ENCODE peak calls at places on chromosomes 16 and 17, in eight cellular contexts. A, U, G, P, J, T, V and D are unnamed samples.

GRCh38 chr17:8146381-8147140 is 5.6 kb downstream of the PER1 start:
- DNase-seq in T (no peak), U (no peak), A (no peak), J (no peak), V (no peak), P (no peak), G (no peak), D (no peak)

GRCh38 chr16:20867585-20867984 is 32.6 kb downstream of the DCUN1D3 start:
- DNase-seq in P (no peak), V (no peak), G (no peak), T (no peak), U (no peak), A (no peak), J (no peak), D (no peak)

GRCh38 chr17:73600103-73600871 is 44.0 kb downstream of the SDK2 start:
- DNase-seq in U (no peak), V (peak), G (no peak), P (no peak), T (no peak), J (no peak), A (no peak), D (no peak)

GRCh38 chr16:19153876-19154275 is 14.2 kb upstream of the SYT17 start:
- DNase-seq in V (no peak), A (no peak), G (no peak), P (no peak), T (no peak), J (no peak), U (no peak), D (no peak)

GRCh38 chr17:81712468-81713003 is 452 bp downstream of the SLC25A10 start:
- DNase-seq in A (no peak), G (no peak), V (no peak), J (no peak), U (no peak), T (no peak), P (peak), D (no peak)

GRCh38 chr17:68775338-68775737 is 174.2 kb upstream of the FAM20A start:
- DNase-seq in V (no peak), U (no peak), G (no peak), A (no peak), T (no peak), P (no peak), J (no peak), D (no peak)

GRCh38 chr16:54284931-54285413 is 1.6 kb downstream of the IRX3 start:
- DNase-seq in U (no peak), G (no peak), T (no peak), V (no peak), P (no peak), A (no peak), J (no peak), D (no peak)

GRCh38 chr17:73232587-73233373 is 28.9 kb downstream of the CPSF4L start:
- DNase-seq in T (no peak), J (no peak), V (no peak), P (peak), U (no peak), A (no peak), G (no peak), D (no peak)

GRCh38 chr17:78252111-78252634 is 20.7 kb downstream of the TMEM235 start:
- DNase-seq in U (no peak), A (peak), T (no peak), J (no peak), G (no peak), V (no peak), P (peak), D (no peak)

GRCh38 chr16:70250748-70251650 is 741 bp downstream of the EXOSC6 start:
- DNase-seq in P (peak), V (no peak), U (peak), G (peak), T (no peak), A (peak), J (no peak), D (no peak)

GRCh38 chr17:43851744-43852143 is 4.8 kb downstream of the CD300LG start:
- DNase-seq in G (no peak), U (no peak), J (no peak), A (no peak), P (no peak), V (no peak), T (no peak), D (no peak)

GRCh38 chr17:81801327-81801726 is 2.6 kb upstream of the GCGR start:
- DNase-seq in P (no peak), G (no peak), J (no peak), U (no peak), A (no peak), T (no peak), V (no peak), D (no peak)

GRCh38 chr16:72256398-72257048 is 84.6 kb upstream of the PMFBP1 start:
- DNase-seq in A (no peak), T (no peak), G (no peak), U (no peak), V (peak), P (no peak), J (no peak), D (no peak)

GRCh38 chr16:50213939-50214519 is 52.3 kb upstream of the ADCY7 start:
- DNase-seq in T (no peak), G (peak), U (no peak), P (no peak), A (no peak), V (no peak), J (peak), D (no peak)

GRCh38 chr17:45104907-45105624 is 27.2 kb downstream of the PLCD3 start:
- DNase-seq in G (no peak), U (no peak), A (no peak), T (no peak), V (no peak), J (no peak), P (no peak), D (no peak)

GRCh38 chr16:22141746-22142145 is 20.6 kb upstream of the SDR42E2 start:
- DNase-seq in P (no peak), T (no peak), A (no peak), V (no peak), G (no peak), U (no peak), J (no peak), D (no peak)

GRCh38 chr16:19874816-19875546 is 9.7 kb downstream of the GPRC5B start:
- DNase-seq in P (no peak), J (no peak), T (no peak), V (no peak), U (no peak), A (no peak), G (no peak), D (no peak)

GRCh38 chr16:78605548-78606097 is 506.2 kb downstream of the WWOX start:
- DNase-seq in P (no peak), T (no peak), U (no peak), V (no peak), G (no peak), J (no peak), A (no peak), D (no peak)

GRCh38 chr17:36072431-36073121 is 8.5 kb downstream of the CCL18 start:
- DNase-seq in J (peak), U (peak), T (no peak), V (no peak), G (no peak), P (peak), A (peak), D (peak)

GRCh38 chr17:66930933-66931332 is 33.6 kb upstream of the CACNG4 start:
- DNase-seq in U (no peak), T (no peak), A (no peak), J (no peak), P (no peak), V (no peak), G (no peak), D (no peak)

GRCh38 chr16:28977703-28978641 is 3.4 kb downstream of the SPNS1 start:
- DNase-seq in G (no peak), U (no peak), T (no peak), P (no peak), A (no peak), J (peak), V (no peak), D (no peak)

GRCh38 chr16:66923866-66924265 is 1.5 kb downstream of the RRAD start:
- DNase-seq in P (no peak), V (no peak), A (no peak), U (no peak), J (no peak), T (no peak), G (no peak), D (no peak)

GRCh38 chr17:82528484-82529265 is 9.1 kb downstream of the FOXK2 start:
- DNase-seq in U (no peak), J (no peak), A (no peak), P (peak), V (peak), T (no peak), G (no peak), D (no peak)

GRCh38 chr17:57490890-57491289 is 234.6 kb downstream of the MSI2 start:
- DNase-seq in P (no peak), J (no peak), T (no peak), U (no peak), A (no peak), V (no peak), G (no peak), D (no peak)

GRCh38 chr17:73478768-73479424 is 165.3 kb downstream of the SDK2 start:
- DNase-seq in J (no peak), G (no peak), V (no peak), U (no peak), P (no peak), A (no peak), T (no peak), D (no peak)

GRCh38 chr17:1908699-1909309 is 79.0 kb downstream of the RPA1 start:
- DNase-seq in G (no peak), P (peak), A (no peak), T (peak), U (no peak), J (peak), V (peak), D (peak)

GRCh38 chr17:66964083-66964771 is at the start of gene CACNG4:
- DNase-seq in U (no peak), T (no peak), G (no peak), V (no peak), J (peak), P (no peak), A (no peak), D (no peak)

GRCh38 chr17:30346211-30346831 is 12.5 kb upstream of the TMIGD1 start:
- DNase-seq in G (no peak), V (no peak), A (no peak), T (no peak), J (no peak), P (no peak), U (no peak), D (no peak)

GRCh38 chr17:40475234-40476210 is 25.9 kb downstream of the TNS4 start:
- DNase-seq in A (no peak), V (no peak), U (no peak), T (no peak), G (no peak), J (no peak), P (no peak), D (no peak)

GRCh38 chr16:58494981-58495860 is 4.7 kb upstream of the NDRG4 start:
- DNase-seq in G (peak), A (no peak), P (peak), J (peak), V (peak), T (no peak), U (peak), D (peak)

GRCh38 chr17:2174471-2175293 is 119.8 kb downstream of the HIC1 start:
- DNase-seq in T (no peak), G (no peak), P (no peak), U (no peak), A (no peak), J (no peak), V (peak), D (peak)

GRCh38 chr17:19877546-19877945 is 9.8 kb upstream of the ULK2 start:
- DNase-seq in V (no peak), A (no peak), T (no peak), J (no peak), P (no peak), U (no peak), G (no peak), D (no peak)

GRCh38 chr16:31177136-31177535 is 2.8 kb upstream of the FUS start:
- DNase-seq in T (peak), V (no peak), P (no peak), A (peak), G (no peak), U (no peak), J (no peak), D (no peak)

GRCh38 chr17:56914641-56915263 is 903 bp upstream of the TRIM25 start:
- DNase-seq in G (no peak), J (no peak), A (no peak), P (no peak), T (no peak), V (no peak), U (no peak), D (no peak)

GRCh38 chr16:13912891-13913290 is 7.1 kb upstream of the ERCC4 start:
- DNase-seq in V (no peak), T (no peak), A (no peak), U (no peak), G (no peak), J (no peak), P (no peak), D (no peak)

GRCh38 chr17:74185786-74186185 is 17.7 kb upstream of the RPL38 start:
- DNase-seq in J (no peak), T (no peak), P (no peak), A (no peak), U (no peak), V (no peak), G (no peak), D (no peak)

GRCh38 chr17:4142107-4142900 is 526 bp downstream of the ZZEF1 start:
- DNase-seq in J (no peak), V (no peak), A (peak), P (peak), G (no peak), T (no peak), U (no peak), D (no peak)

GRCh38 chr17:49106366-49107210 is 26.0 kb upstream of the B4GALNT2 start:
- DNase-seq in A (no peak), U (no peak), P (no peak), T (no peak), V (no peak), G (no peak), J (no peak), D (no peak)

GRCh38 chr16:83926726-83927397 is 26.2 kb upstream of the OSGIN1 start:
- DNase-seq in J (peak), V (peak), U (peak), G (peak), P (peak), T (no peak), A (peak), D (no peak)